ENCODE peak calls at places on chromosomes 7 and 10, in nine cellular contexts. Q is tibial nerve, C is GM12878, D is ovary, B is stomach, R is K562, K is A549, Z is suprapubic skin, X is sigmoid colon. W is an unnamed sample.

GRCh38 chr10:103442031-103442461 is 10.1 kb downstream of the CALHM2 start:
- DNase-seq in Z (no peak), B (no peak), X (no peak), K (no peak), Q (no peak), D (peak), C (no peak), R (no peak), W (no peak)

GRCh38 chr10:99945286-99945685 is 64.5 kb downstream of the DNMBP start:
- DNase-seq in Z (no peak), C (no peak), B (peak), D (peak), Q (no peak), X (peak), K (peak), R (no peak), W (no peak)

GRCh38 chr10:17033529-17034250 is 95.9 kb downstream of the CUBN start:
- DNase-seq in Z (no peak), C (no peak), D (no peak), X (no peak), K (no peak), Q (no peak), B (no peak), R (no peak), W (no peak)

GRCh38 chr10:95264227-95265051 is 26.4 kb downstream of the PDLIM1 start:
- DNase-seq in D (no peak), X (no peak), Z (no peak), Q (no peak), K (no peak), R (no peak), C (no peak), B (no peak), W (no peak)

GRCh38 chr10:79403441-79404230 is 41.8 kb downstream of the ZCCHC24 start:
- DNase-seq in C (no peak), Z (no peak), X (peak), B (no peak), R (no peak), D (peak), K (no peak), Q (peak), W (no peak)

GRCh38 chr10:120999868-121000267 is 148.7 kb downstream of the WDR11 start:
- DNase-seq in X (no peak), D (no peak), B (no peak), C (no peak), K (no peak), R (no peak), Z (no peak), Q (no peak), W (no peak)

GRCh38 chr10:68155615-68156205 is 46.4 kb downstream of the MYPN start:
- DNase-seq in X (no peak), K (no peak), C (no peak), Q (no peak), Z (no peak), D (no peak), B (no peak), R (no peak), W (no peak)

GRCh38 chr7:55086413-55087201 is 67.8 kb downstream of the EGFR start:
- DNase-seq in B (no peak), Z (no peak), Q (no peak), D (no peak), R (no peak), K (no peak), X (no peak), C (peak), W (no peak)

GRCh38 chr7:88399036-88399435 is 92.3 kb upstream of the STEAP4 start:
- DNase-seq in B (no peak), Q (no peak), Z (no peak), D (no peak), X (no peak), K (no peak), R (no peak), C (no peak), W (no peak)

GRCh38 chr10:84288151-84288550 is 40.2 kb upstream of the CCSER2 start:
- DNase-seq in B (no peak), K (no peak), R (no peak), D (no peak), X (no peak), Q (no peak), Z (no peak), C (no peak), W (no peak)

GRCh38 chr10:5089869-5090268 is 4.3 kb upstream of the AKR1C3 start:
- DNase-seq in C (no peak), D (no peak), Z (no peak), B (no peak), K (peak), Q (no peak), X (no peak), R (no peak), W (no peak)

GRCh38 chr7:25894002-25894901 is 257.7 kb upstream of the NFE2L3 start:
- DNase-seq in D (no peak), C (peak), Q (no peak), Z (no peak), X (no peak), K (peak), B (peak), R (no peak), W (peak)

GRCh38 chr10:44477021-44477420 is 92.1 kb upstream of the CXCL12 start:
- DNase-seq in Z (no peak), R (no peak), K (no peak), Q (no peak), C (no peak), X (no peak), B (no peak), D (no peak), W (no peak)

GRCh38 chr10:90960355-90960814 is 39.5 kb upstream of the ANKRD1 start:
- DNase-seq in X (no peak), Q (no peak), Z (no peak), R (no peak), C (peak), K (peak), B (no peak), D (no peak), W (no peak)

GRCh38 chr10:79156334-79157274 is 87.8 kb downstream of the ZMIZ1 start:
- DNase-seq in Z (no peak), R (no peak), C (no peak), K (no peak), Q (no peak), D (no peak), X (no peak), B (no peak), W (no peak)

GRCh38 chr10:94963901-94964300 is 25.4 kb downstream of the CYP2C9 start:
- DNase-seq in D (no peak), Q (no peak), B (no peak), R (no peak), Z (no peak), C (no peak), K (peak), X (no peak), W (no peak)

GRCh38 chr10:121788717-121789116 is 139.1 kb downstream of the ATE1 start:
- DNase-seq in R (no peak), B (no peak), Z (no peak), D (no peak), X (no peak), C (no peak), K (no peak), Q (no peak), W (no peak)

GRCh38 chr10:1137499-1138163 is 81.4 kb downstream of the WDR37 start:
- DNase-seq in B (no peak), K (no peak), X (no peak), R (no peak), Z (no peak), C (no peak), Q (no peak), D (no peak), W (no peak)

GRCh38 chr7:157471259-157472125 is 134.7 kb downstream of the DNAJB6 start:
- DNase-seq in K (no peak), R (no peak), D (no peak), X (peak), Q (no peak), B (peak), C (no peak), Z (peak), W (no peak)

GRCh38 chr7:81062747-81063146 is 143.9 kb upstream of the SEMA3C start:
- DNase-seq in Q (no peak), R (no peak), K (no peak), Z (no peak), X (no peak), B (no peak), C (no peak), D (no peak), W (no peak)

GRCh38 chr10:61758440-61758839 is 95.7 kb downstream of the CABCOCO1 start:
- DNase-seq in Q (no peak), C (no peak), Z (no peak), K (no peak), X (no peak), R (no peak), D (no peak), B (no peak), W (no peak)

GRCh38 chr10:61754553-61755540 is 92.1 kb downstream of the CABCOCO1 start:
- DNase-seq in K (no peak), C (no peak), Z (no peak), X (no peak), B (no peak), Q (no peak), R (no peak), D (no peak), W (no peak)

GRCh38 chr10:61757001-61757400 is 94.3 kb downstream of the CABCOCO1 start:
- DNase-seq in D (no peak), Z (no peak), C (no peak), B (no peak), X (no peak), Q (no peak), R (no peak), K (no peak), W (no peak)

GRCh38 chr10:61759751-61760150 is 97.0 kb downstream of the CABCOCO1 start:
- DNase-seq in Q (no peak), R (no peak), B (no peak), K (no peak), X (no peak), C (no peak), D (no peak), Z (no peak), W (no peak)

GRCh38 chr10:61757525-61758397 is 95.0 kb downstream of the CABCOCO1 start:
- DNase-seq in X (no peak), C (no peak), R (no peak), K (peak), D (no peak), B (no peak), Q (no peak), Z (no peak), W (peak)
- TF ChIP-seq EP300 in X (no peak), C (no peak), R (no peak), K (no peak), D (no peak), B (no peak), Q (no peak), Z (no peak), W (no peak)

DNA sequence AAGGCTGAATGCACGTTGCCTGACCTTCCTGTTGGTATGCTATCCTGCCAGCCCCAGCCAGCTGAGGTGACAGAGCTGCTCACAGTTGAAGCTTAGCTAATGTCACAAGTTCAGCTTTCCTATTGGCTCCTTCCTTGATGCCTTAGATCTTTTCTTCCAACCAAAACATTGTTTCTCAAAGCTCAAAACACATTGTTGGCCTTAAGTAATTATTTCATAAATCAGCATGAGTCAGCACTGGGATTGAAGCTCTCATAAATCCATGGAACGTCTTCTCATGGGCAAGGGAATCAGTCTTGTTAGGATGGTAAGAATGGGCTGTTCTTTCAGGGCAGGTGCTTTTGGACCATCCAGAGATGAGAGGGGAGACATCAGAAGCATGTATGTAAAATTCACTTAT is 128.1 kb upstream of the SAMD8 start:
- DNase-seq in B (no peak), R (no peak), D (no peak), Q (no peak), Z (no peak), C (no peak), X (no peak), K (peak), W (no peak)
- TF ChIP-seq EP300 in B (no peak), R (no peak), D (no peak), Q (no peak), Z (no peak), C (no peak), X (no peak), K (no peak), W (no peak)

GRCh38 chr10:118966131-118967125 is 63.1 kb upstream of the NANOS1 start:
- DNase-seq in Z (peak), D (no peak), C (no peak), X (no peak), R (no peak), Q (no peak), K (no peak), B (no peak), W (no peak)
- TF ChIP-seq EP300 in Z (no peak), D (no peak), C (no peak), X (no peak), R (no peak), Q (no peak), K (no peak), B (no peak), W (no peak)

GRCh38 chr7:121080257-121080912 is 91.9 kb downstream of the CPED1 start:
- DNase-seq in C (no peak), Z (no peak), Q (no peak), K (no peak), R (no peak), D (no peak), B (no peak), X (no peak), W (no peak)
- TF ChIP-seq EP300 in C (no peak), Z (no peak), Q (no peak), K (no peak), R (no peak), D (no peak), B (no peak), X (no peak), W (no peak)

GRCh38 chr7:133854739-133855138 is 272.4 kb upstream of the LRGUK start:
- DNase-seq in X (no peak), Q (no peak), R (peak), B (no peak), Z (no peak), D (no peak), C (no peak), K (peak), W (no peak)
- TF ChIP-seq EP300 in X (no peak), Q (no peak), R (no peak), B (no peak), Z (no peak), D (no peak), C (no peak), K (no peak), W (no peak)

GRCh38 chr7:123271231-123271630 is 71.5 kb upstream of the SLC13A1 start:
- DNase-seq in R (no peak), B (no peak), X (no peak), Q (no peak), Z (no peak), D (no peak), K (no peak), C (no peak), W (no peak)
- TF ChIP-seq EP300 in R (no peak), B (no peak), X (no peak), Q (no peak), Z (no peak), D (no peak), K (no peak), C (no peak), W (no peak)

GRCh38 chr10:47409171-47409865 is 25.2 kb upstream of the ZNF488 start:
- DNase-seq in B (no peak), X (no peak), Z (no peak), K (no peak), Q (no peak), D (no peak), C (no peak), R (no peak), W (no peak)
- TF ChIP-seq EP300 in B (no peak), X (no peak), Z (no peak), K (no peak), Q (no peak), D (no peak), C (no peak), R (no peak), W (no peak)

W was measured in transverse colon.